ENCODE peak calls at places on chromosomes 1 and 21, in ten cellular contexts. P is stomach; H is CD4-positive, CD25-positive, alpha-beta regulatory T cell; G is upper lobe of left lung; I is Panc1; X is A549; S is thoracic aorta; E is fibroblast of lung; Y is transverse colon; B is psoas muscle. J is an unnamed sample.

GRCh38 chr1:184118051-184118450 is 66.5 kb downstream of the TSEN15 start:
- DNase-seq in Y (no peak), S (no peak), E (peak; percentile 94), I (no peak), P (no peak), G (no peak), X (peak; percentile 22), H (no peak), B (no peak), J (no peak)

GRCh38 chr1:58763214-58763613 is 20.6 kb downstream of the JUN start:
- DNase-seq in X (no peak), G (no peak), B (no peak), E (peak; percentile 94), S (no peak), P (no peak), H (no peak), I (no peak), Y (no peak), J (peak; percentile 52)

GRCh38 chr1:37944091-37944763 is 2.6 kb downstream of the INPP5B start:
- DNase-seq in S (no peak), X (no peak), I (no peak), E (peak; percentile 73), P (no peak), B (no peak), Y (no peak), G (no peak), H (no peak), J (no peak)

GRCh38 chr1:198523183-198523942 is 17.1 kb downstream of the ATP6V1G3 start:
- DNase-seq in H (peak; percentile 70), S (no peak), E (no peak), Y (no peak), X (no peak), G (no peak), B (no peak), I (no peak), P (no peak), J (peak; percentile 27)

GRCh38 chr1:25232866-25233784 is 823 bp upstream of the SYF2 start:
- DNase-seq in Y (peak; percentile 90), E (peak; percentile 82), H (peak; percentile 53), B (peak; percentile 82), P (peak; percentile 68), I (peak; percentile 89), G (peak; percentile 96), X (peak; percentile 90), S (peak; percentile 71), J (peak; percentile 96)

GRCh38 chr1:14363191-14363590 is 235.3 kb upstream of the KAZN start:
- DNase-seq in P (no peak), X (no peak), E (peak; percentile 53), G (no peak), B (no peak), S (no peak), Y (no peak), I (no peak), H (no peak), J (no peak)

GRCh38 chr1:219555802-219556201 is 57.1 kb downstream of the ZC3H11B start:
- DNase-seq in Y (no peak), H (no peak), X (peak; percentile 63), I (no peak), P (no peak), E (peak; percentile 85), S (no peak), G (no peak), B (no peak), J (no peak)

GRCh38 chr1:167175901-167176300 is 44.8 kb upstream of the POU2F1 start:
- DNase-seq in X (no peak), E (peak; percentile 41), B (no peak), P (no peak), I (no peak), S (no peak), G (no peak), H (no peak), Y (no peak), J (no peak)

GRCh38 chr1:119010201-119010600 is 22.1 kb upstream of the TBX15 start:
- DNase-seq in S (no peak), Y (no peak), P (no peak), B (no peak), X (no peak), E (no peak), G (no peak), I (no peak), H (no peak), J (no peak)

GRCh38 chr1:19676438-19676922 is 11.8 kb downstream of the HTR6 start:
- DNase-seq in S (peak; percentile 26), I (no peak), E (peak; percentile 64), B (peak; percentile 82), Y (peak; percentile 31), P (peak; percentile 43), H (no peak), G (no peak), X (no peak), J (no peak)

GRCh38 chr1:26787381-26787705 is 407 bp upstream of the PIGV start:
- DNase-seq in H (no peak), Y (peak; percentile 61), B (no peak), G (peak; percentile 50), X (no peak), E (peak; percentile 72), P (peak; percentile 52), I (no peak), S (no peak), J (no peak)

GRCh38 chr1:158179301-158180041 is 1.2 kb upstream of the CD1D start:
- DNase-seq in E (no peak), S (no peak), B (no peak), G (no peak), Y (peak; percentile 32), I (no peak), P (no peak), X (no peak), H (no peak), J (peak; percentile 65)

GRCh38 chr1:165828103-165828558 is 717 bp downstream of the UCK2 start:
- DNase-seq in P (peak; percentile 48), E (peak; percentile 32), X (peak; percentile 60), G (no peak), Y (peak; percentile 53), B (peak; percentile 43), H (peak; percentile 48), I (no peak), S (no peak), J (peak; percentile 49)

GRCh38 chr1:182169203-182169602 is 107.7 kb upstream of the ZNF648 start:
- DNase-seq in B (peak; percentile 21), P (no peak), S (no peak), Y (no peak), I (no peak), G (peak; percentile 84), E (no peak), X (no peak), H (no peak), J (no peak)

GRCh38 chr1:176843352-176844297 is 320.9 kb downstream of the ASTN1 start:
- DNase-seq in G (no peak), X (peak; percentile 43), S (no peak), E (peak; percentile 45), I (peak; percentile 1), Y (no peak), B (peak; percentile 13), P (no peak), H (no peak), J (no peak)

GRCh38 chr1:2004867-2005266 is 1.3 kb upstream of the CFAP74 start:
- DNase-seq in G (no peak), P (no peak), S (no peak), X (no peak), Y (no peak), I (no peak), B (no peak), E (no peak), H (no peak), J (no peak)

DNA sequence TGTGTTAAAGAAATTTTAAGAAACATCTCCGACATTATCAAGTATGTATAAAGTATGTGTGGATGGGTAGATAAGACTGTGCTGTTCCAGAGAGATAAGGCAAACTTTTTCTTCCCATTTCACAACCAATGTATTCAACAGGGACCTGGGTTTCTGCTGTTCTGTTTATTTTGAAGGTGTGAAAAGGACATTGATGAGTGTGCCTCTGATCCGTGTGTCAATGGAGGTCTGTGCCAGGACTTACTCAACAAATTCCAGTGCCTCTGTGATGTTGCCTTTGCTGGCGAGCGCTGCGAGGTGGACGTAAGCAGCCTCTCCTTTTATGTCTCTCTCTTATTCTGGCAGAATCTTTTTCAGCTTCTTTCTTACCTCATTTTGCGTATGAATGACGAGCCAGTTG is 173.9 kb downstream of the CRB1 start:
- DNase-seq in G (no peak), Y (no peak), E (peak; percentile 96), P (no peak), B (no peak), S (no peak), I (no peak), X (peak; percentile 27), H (no peak), J (no peak)
- H3K4me1 ChIP-seq in G (no peaks in the 10 kb centered on the region), Y (no peaks in the 10 kb centered on the region), E (no peaks in the 10 kb centered on the region), P (no peaks in the 10 kb centered on the region), B (no peaks in the 10 kb centered on the region), S (peaks cover 30% of the 10 kb centered on the region), I (no peaks in the 10 kb centered on the region), X (no peaks in the 10 kb centered on the region), H (no peaks in the 10 kb centered on the region), J (no peaks in the 10 kb centered on the region)

GRCh38 chr21:20592482-20592881 is 405.7 kb upstream of the NCAM2 start:
- DNase-seq in G (no peak), P (no peak), E (no peak), I (no peak), Y (no peak), H (no peak), B (no peak), X (no peak), S (no peak), J (no peak)
- H3K4me3 ChIP-seq in G (no peak overlapping the region), P (no peak overlapping the region), E (no peak overlapping the region), I (no peak overlapping the region), Y (no peak overlapping the region), H (no peak overlapping the region), B (no peak overlapping the region), X (no peak overlapping the region), S (no peak overlapping the region), J (no peak overlapping the region)

DNA sequence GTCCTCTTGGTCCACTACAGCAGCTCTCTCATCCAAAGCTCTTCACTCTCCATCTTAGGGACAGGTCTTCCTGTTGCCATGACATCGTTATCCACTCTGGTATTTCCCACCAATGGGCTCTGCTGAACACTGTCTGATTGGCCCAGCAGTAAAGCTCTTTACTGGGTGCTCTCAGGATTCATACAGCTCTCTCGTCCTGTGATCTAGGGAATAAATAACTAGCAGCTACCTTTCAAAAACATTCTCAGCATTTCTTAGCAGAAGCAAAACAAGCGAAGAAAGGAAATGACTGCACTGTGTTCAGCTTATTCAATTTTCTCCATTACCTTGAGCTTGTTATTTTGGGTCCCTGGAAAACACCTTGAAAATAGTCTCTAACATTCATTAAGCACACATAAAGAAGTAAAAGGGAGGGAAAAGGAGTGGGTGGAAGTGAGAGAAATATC is 163.5 kb upstream of the SGIP1 start:
- DNase-seq in X (no peak), S (no peak), I (no peak), E (no peak), G (no peak), P (no peak), B (no peak), H (no peak), Y (no peak), J (no peak)
- H3K27ac ChIP-seq in X (no peak overlapping the region), S (no peak overlapping the region), I (no peak overlapping the region), E (no peak overlapping the region), G (peak overlapping the region; percentile 25), P (no peak overlapping the region), B (peak overlapping the region; percentile 46), H (peak overlapping the region; percentile 86), Y (no peak overlapping the region), J (peak overlapping the region; percentile 21)

DNA sequence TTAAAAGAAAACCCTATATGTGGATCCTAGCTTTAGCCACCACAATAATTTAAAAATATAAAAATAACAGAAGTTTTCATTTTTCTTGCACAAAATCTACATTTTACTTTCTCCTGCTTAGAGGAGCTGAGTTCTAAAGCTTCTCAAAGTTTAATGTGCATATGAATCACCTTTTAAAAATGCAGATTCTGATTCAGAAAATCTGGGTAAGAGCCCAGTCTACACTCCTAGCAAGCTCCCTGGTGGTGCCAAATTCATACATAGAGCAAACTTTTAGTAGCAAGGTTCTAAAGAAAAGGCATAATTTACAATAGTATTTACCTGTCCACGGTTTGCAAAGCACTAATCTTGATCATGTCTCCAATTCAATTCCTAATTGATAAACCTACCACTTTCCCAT is 19.3 kb downstream of the RSBN1 start:
- DNase-seq in B (no peak), I (no peak), G (no peak), E (peak; percentile 67), P (no peak), X (no peak), H (no peak), Y (no peak), S (no peak), J (no peak)
- H3K4me1 ChIP-seq in B (peaks cover 26% of the 10 kb centered on the region), I (no peaks in the 10 kb centered on the region), G (peaks cover 29% of the 10 kb centered on the region), E (no peaks in the 10 kb centered on the region), P (peaks cover 6% of the 10 kb centered on the region), X (peaks cover 23% of the 10 kb centered on the region), H (peaks cover 38% of the 10 kb centered on the region), Y (peaks cover 5% of the 10 kb centered on the region), S (peaks cover 27% of the 10 kb centered on the region), J (no peaks in the 10 kb centered on the region)